ENCODE peak calls at places on chromosomes 16 and 17, in four cellular contexts. H is mesenchymal stem cell, S is neuronal stem cell, T is H1. P is an unnamed sample.
A peak's percentile ranks its signal among the peaks of the same experiment; 100 is the strongest.

GRCh38 chr17:77691216-77692085 is 267.1 kb upstream of the TNRC6C start:
- DNase-seq in S (no peak), H (no peak), T (no peak), P (no peak)

GRCh38 chr16:3514621-3515020 is 13.8 kb downstream of the CLUAP1 start:
- DNase-seq in T (no peak), H (peak; percentile 54), S (no peak), P (no peak)

GRCh38 chr16:24102120-24102740 is 153.9 kb upstream of the CACNG3 start:
- DNase-seq in T (no peak), S (no peak), H (no peak), P (no peak)

GRCh38 chr17:14329900-14330491 is 29.1 kb downstream of the HS3ST3B1 start:
- DNase-seq in S (no peak), H (no peak), T (no peak), P (no peak)

GRCh38 chr17:47942568-47942967 is 1.2 kb downstream of the PNPO start:
- DNase-seq in H (no peak), S (no peak), T (no peak), P (no peak)

GRCh38 chr17:55582910-55583309 is 71.7 kb upstream of the SMIM36 start:
- DNase-seq in H (peak; percentile 25), S (no peak), T (no peak), P (no peak)

GRCh38 chr17:39036009-39036408 is 68.8 kb upstream of the FBXO47 start:
- DNase-seq in S (no peak), H (no peak), T (no peak), P (peak; percentile 89)

GRCh38 chr17:11326492-11326891 is 85.5 kb downstream of the SHISA6 start:
- DNase-seq in S (no peak), T (no peak), H (no peak), P (no peak)

GRCh38 chr16:59148756-59149155 is 414.6 kb upstream of the GOT2 start:
- DNase-seq in S (no peak), H (no peak), T (no peak), P (no peak)

GRCh38 chr17:37299257-37299985 is 76.4 kb upstream of the C17orf78 start:
- DNase-seq in T (peak; percentile 35), H (peak; percentile 35), S (peak; percentile 42), P (no peak)

GRCh38 chr16:28326881-28327610 is 34.7 kb downstream of the SBK1 start:
- DNase-seq in T (peak; percentile 88), S (no peak), H (peak; percentile 56), P (peak; percentile 80)

GRCh38 chr17:17379197-17379991 is 76.2 kb downstream of the NT5M start:
- DNase-seq in T (no peak), S (no peak), H (peak; percentile 67), P (peak; percentile 25)

GRCh38 chr17:47286198-47286914 is 32.7 kb downstream of the ITGB3 start:
- DNase-seq in H (no peak), T (no peak), S (no peak), P (no peak)

GRCh38 chr16:49588729-49589384 is 215.3 kb downstream of the C16orf78 start:
- DNase-seq in H (peak; percentile 30), S (no peak), T (peak; percentile 53), P (no peak)

GRCh38 chr17:64773836-64774761 is 112.0 kb upstream of the SMURF2 start:
- DNase-seq in S (no peak), H (peak; percentile 85), T (peak; percentile 93), P (peak; percentile 52)

GRCh38 chr17:77214743-77215142 is 74.0 kb downstream of the SEC14L1 start:
- DNase-seq in H (peak; percentile 68), T (peak; percentile 63), S (no peak), P (no peak)

GRCh38 chr17:37118738-37119137 is 170.0 kb downstream of the AATF start:
- DNase-seq in S (no peak), T (no peak), H (no peak), P (no peak)

GRCh38 chr17:47076171-47076570 is 97.1 kb upstream of the RPRML start:
- DNase-seq in T (no peak), H (no peak), S (no peak), P (no peak)

GRCh38 chr17:8695241-8695640 is 49.4 kb downstream of the CCDC42 start:
- DNase-seq in S (no peak), H (no peak), T (no peak), P (no peak)

GRCh38 chr17:14228903-14229302 is 7.8 kb downstream of the CDRT15 start:
- DNase-seq in T (no peak), S (no peak), H (peak; percentile 13), P (no peak)

GRCh38 chr17:40352779-40353394 is 11.7 kb downstream of the GJD3 start:
- DNase-seq in T (no peak), H (no peak), S (no peak), P (no peak)

GRCh38 chr17:68422821-68423220 is 34.5 kb downstream of the WIPI1 start:
- DNase-seq in S (no peak), T (no peak), H (no peak), P (no peak)
- H2BK12ac ChIP-seq in S (no peak overlapping the region), T (no peak overlapping the region), H (no peak overlapping the region), P (no peak overlapping the region)

GRCh38 chr16:71929048-71929447 is 33.7 kb downstream of the IST1 start:
- DNase-seq in S (no peak), T (no peak), H (peak; percentile 84), P (no peak)

GRCh38 chr16:71930013-71930563 is 34.8 kb downstream of the IST1 start:
- DNase-seq in H (no peak), S (no peak), T (no peak), P (no peak)

GRCh38 chr16:71927787-71928186 is 32.5 kb downstream of the IST1 start:
- DNase-seq in T (no peak), S (no peak), H (no peak), P (no peak)

GRCh38 chr16:71924710-71925109 is 29.4 kb downstream of the IST1 start:
- DNase-seq in T (no peak), S (no peak), H (no peak), P (no peak)

GRCh38 chr16:71927383-71927782 is 32.1 kb downstream of the IST1 start:
- DNase-seq in S (no peak), H (peak; percentile 80), T (no peak), P (peak; percentile 32)
- H2BK5ac ChIP-seq in S (no peak overlapping the region), H (no peak overlapping the region), T (no peak overlapping the region), P (no peak overlapping the region)

DNA sequence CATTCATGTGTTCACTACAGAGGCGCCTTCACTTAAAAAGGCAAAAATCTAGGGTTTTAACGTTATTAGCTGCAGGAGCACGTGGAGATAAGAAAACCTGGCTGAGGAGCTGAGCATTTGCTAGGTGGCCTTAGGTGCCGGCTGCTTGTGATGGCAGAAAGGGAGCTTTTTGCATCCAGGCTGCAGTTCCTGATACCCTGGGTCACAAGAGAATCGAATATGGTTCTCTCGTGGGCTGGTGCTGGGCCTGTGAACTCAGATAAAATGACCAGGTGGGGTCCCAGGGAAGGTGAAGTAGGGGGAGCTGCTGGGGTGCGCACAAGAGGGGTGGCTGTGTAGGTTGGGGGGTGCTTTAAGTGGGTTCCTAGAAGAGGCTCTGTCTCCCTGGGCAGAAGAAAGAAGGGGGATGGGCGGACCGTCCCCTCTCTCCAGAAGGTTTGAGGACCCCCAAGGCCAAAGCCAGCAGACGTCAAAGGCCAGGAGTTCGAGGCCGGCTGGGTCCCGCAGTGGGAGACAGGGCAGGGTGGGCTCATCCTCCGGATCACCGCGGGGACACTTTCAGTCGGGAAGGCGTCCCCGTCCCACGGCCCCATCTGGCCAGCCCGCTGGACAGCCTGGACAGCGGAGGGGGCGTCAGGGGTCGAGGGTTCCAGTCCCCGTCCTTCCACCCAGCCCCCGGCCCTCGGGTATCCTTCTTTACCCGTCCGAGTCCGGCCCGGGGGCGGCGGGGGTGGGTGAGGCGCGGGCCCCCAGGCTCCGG is 740 bp upstream of the CMIP start:
- DNase-seq in S (no peak), T (peak; percentile 74), H (no peak), P (peak; percentile 34)
- H3K4me3 ChIP-seq in S (peak overlapping the region; percentile 88), T (peak overlapping the region; percentile 56), H (peak overlapping the region; percentile 73), P (peak overlapping the region; percentile 62)

GRCh38 chr17:7132511-7133094 is 18.0 kb upstream of the ASGR2 start:
- DNase-seq in T (peak; percentile 79), S (peak; percentile 61), H (peak; percentile 34), P (peak; percentile 26)
- H2BK12ac ChIP-seq in T (peak overlapping the region; percentile 85), S (no peak overlapping the region), H (peak overlapping the region; percentile 31), P (no peak overlapping the region)

DNA sequence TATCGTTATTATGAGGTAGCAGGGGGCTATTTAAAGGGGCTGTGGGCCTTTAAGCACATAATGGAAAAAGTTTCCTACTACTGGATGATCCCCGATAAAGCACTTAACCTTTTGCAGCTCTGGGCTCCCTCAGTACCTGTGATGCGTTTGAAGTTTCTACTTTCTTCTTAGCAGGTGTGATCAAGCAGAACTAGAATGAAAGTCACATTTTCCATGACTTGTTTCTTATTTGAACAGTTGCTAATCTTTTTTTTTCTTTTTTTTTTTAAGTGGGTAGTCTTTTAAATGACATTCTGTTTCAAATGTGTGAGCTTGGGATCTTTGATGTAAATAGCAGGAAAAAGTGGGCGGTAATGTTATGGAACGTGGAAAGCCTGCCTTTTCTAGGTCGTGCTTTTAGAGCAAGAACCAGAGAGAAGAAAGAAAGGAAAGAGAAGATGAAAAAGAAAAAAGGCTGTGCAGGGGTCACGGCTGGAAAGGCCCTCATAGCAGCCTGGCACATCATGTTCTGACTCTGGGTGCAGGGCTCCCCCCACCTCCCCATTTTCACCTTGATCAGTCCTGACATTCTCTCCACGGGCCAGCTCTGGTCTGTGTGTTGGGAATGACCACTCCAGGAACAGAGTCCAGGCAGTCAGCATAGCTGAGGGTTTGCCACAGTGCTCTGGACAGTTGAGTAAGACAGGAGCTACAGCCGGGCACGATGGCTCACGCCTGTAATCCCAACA is 150.6 kb downstream of the CLEC16A start:
- DNase-seq in S (no peak), H (peak; percentile 32), T (no peak), P (no peak)
- H2BK5ac ChIP-seq in S (no peak overlapping the region), H (no peak overlapping the region), T (no peak overlapping the region), P (no peak overlapping the region)

DNA sequence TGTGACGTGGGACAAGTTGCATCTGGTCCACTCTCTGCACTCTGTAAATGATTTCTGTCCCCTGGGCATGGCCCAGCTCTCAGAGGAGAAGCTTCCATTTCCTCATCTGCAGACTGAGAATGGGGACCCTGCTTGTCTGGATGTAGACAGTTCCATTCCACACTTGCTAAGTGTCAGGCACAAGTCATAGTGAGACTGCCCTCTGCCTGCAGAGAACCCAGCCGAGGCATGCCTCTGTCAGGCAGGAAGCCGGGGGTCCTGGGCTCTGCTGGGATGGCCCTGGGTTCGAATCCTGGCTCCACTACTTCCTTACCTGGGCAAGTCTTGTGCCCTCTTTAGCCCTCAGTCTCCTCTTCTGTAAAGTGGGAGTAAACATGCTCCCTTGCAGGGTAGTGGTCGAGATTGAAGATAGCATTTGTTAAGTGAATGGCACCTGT is 4.1 kb downstream of the MAP2K3 start:
- DNase-seq in S (no peak), H (peak; percentile 41), T (no peak), P (no peak)
- H3K4me3 ChIP-seq in S (no peak overlapping the region), H (peak overlapping the region; percentile 99), T (no peak overlapping the region), P (no peak overlapping the region)

GRCh38 chr16:54649846-54650245 is 280.8 kb upstream of the IRX5 start:
- DNase-seq in T (no peak), S (no peak), H (peak; percentile 20), P (no peak)

GRCh38 chr16:54651440-54651839 is 279.2 kb upstream of the IRX5 start:
- DNase-seq in S (peak; percentile 64), H (no peak), T (peak; percentile 62), P (no peak)

GRCh38 chr16:54654429-54654828 is 276.2 kb upstream of the IRX5 start:
- DNase-seq in S (no peak), T (no peak), H (no peak), P (no peak)

GRCh38 chr16:54655171-54655590 is 275.5 kb upstream of the IRX5 start:
- DNase-seq in T (peak; percentile 52), H (no peak), S (no peak), P (no peak)

GRCh38 chr16:54651851-54652770 is 278.6 kb upstream of the IRX5 start:
- DNase-seq in H (no peak), S (no peak), T (no peak), P (peak; percentile 45)
- H2BK12ac ChIP-seq in H (no peak overlapping the region), S (no peak overlapping the region), T (peak overlapping the region; percentile 69), P (no peak overlapping the region)

P was measured in trophoblast cell.